ENCODE peak calls at places on chromosomes 1 and 21, in nine cellular contexts. One of them, this sample, is unnamed.

GRCh38 chr1:90835172-90835660 is 118.1 kb upstream of the BARHL2 start:
- DNase-seq in pancreas: no peak
- DNase-seq in naive thymus-derived CD4-positive, alpha-beta T cell: no peak
- DNase-seq in Peyer's patch: no peak
- DNase-seq in upper lobe of right lung: no peak
- DNase-seq in endothelial cell of umbilical vein: no peak
- DNase-seq in esophagus squamous epithelium: no peak
- DNase-seq in heart left ventricle: no peak
- DNase-seq in GM23248: peak; percentile 47
- DNase-seq in this sample: no peak

GRCh38 chr21:42219606-42220137 is 732 bp downstream of the ABCG1 start:
- DNase-seq in pancreas: no peak
- DNase-seq in naive thymus-derived CD4-positive, alpha-beta T cell: no peak
- DNase-seq in Peyer's patch: peak; percentile 64
- DNase-seq in upper lobe of right lung: peak; percentile 78
- DNase-seq in endothelial cell of umbilical vein: no peak
- DNase-seq in esophagus squamous epithelium: no peak
- DNase-seq in heart left ventricle: peak; percentile 55
- DNase-seq in GM23248: peak; percentile 28
- DNase-seq in this sample: no peak

GRCh38 chr1:174160109-174160473 is 771 bp downstream of the RABGAP1L start:
- DNase-seq in pancreas: peak; percentile 50
- DNase-seq in naive thymus-derived CD4-positive, alpha-beta T cell: no peak
- DNase-seq in Peyer's patch: peak; percentile 88
- DNase-seq in upper lobe of right lung: peak; percentile 72
- DNase-seq in endothelial cell of umbilical vein: peak; percentile 32
- DNase-seq in esophagus squamous epithelium: no peak
- DNase-seq in heart left ventricle: peak; percentile 68
- DNase-seq in GM23248: peak; percentile 81
- DNase-seq in this sample: no peak

GRCh38 chr1:30778156-30778978 is 20.8 kb upstream of the LAPTM5 start:
- DNase-seq in pancreas: no peak
- DNase-seq in naive thymus-derived CD4-positive, alpha-beta T cell: no peak
- DNase-seq in Peyer's patch: no peak
- DNase-seq in upper lobe of right lung: no peak
- DNase-seq in endothelial cell of umbilical vein: peak; percentile 72
- DNase-seq in esophagus squamous epithelium: no peak
- DNase-seq in heart left ventricle: peak; percentile 65
- DNase-seq in GM23248: peak; percentile 66
- DNase-seq in this sample: no peak

GRCh38 chr21:36487641-36488307 is 7.9 kb upstream of the CLDN14 start:
- DNase-seq in pancreas: peak; percentile 30
- DNase-seq in naive thymus-derived CD4-positive, alpha-beta T cell: no peak
- DNase-seq in Peyer's patch: no peak
- DNase-seq in upper lobe of right lung: no peak
- DNase-seq in endothelial cell of umbilical vein: peak; percentile 73
- DNase-seq in esophagus squamous epithelium: no peak
- DNase-seq in heart left ventricle: no peak
- DNase-seq in GM23248: peak; percentile 17
- DNase-seq in this sample: no peak

GRCh38 chr1:1927751-1928150 is 8.7 kb upstream of the TMEM52 start:
- DNase-seq in pancreas: no peak
- DNase-seq in naive thymus-derived CD4-positive, alpha-beta T cell: no peak
- DNase-seq in Peyer's patch: no peak
- DNase-seq in upper lobe of right lung: no peak
- DNase-seq in endothelial cell of umbilical vein: no peak
- DNase-seq in esophagus squamous epithelium: no peak
- DNase-seq in heart left ventricle: no peak
- DNase-seq in GM23248: no peak
- DNase-seq in this sample: no peak

GRCh38 chr1:35557118-35557610 is at the start of gene KIAA0319L:
- DNase-seq in pancreas: peak; percentile 93
- DNase-seq in naive thymus-derived CD4-positive, alpha-beta T cell: peak; percentile 22
- DNase-seq in Peyer's patch: peak; percentile 94
- DNase-seq in upper lobe of right lung: peak; percentile 96
- DNase-seq in endothelial cell of umbilical vein: no peak
- DNase-seq in esophagus squamous epithelium: peak; percentile 74
- DNase-seq in heart left ventricle: peak; percentile 94
- DNase-seq in GM23248: peak; percentile 90
- DNase-seq in this sample: no peak

GRCh38 chr1:67084765-67085318 is 30.9 kb upstream of the SLC35D1 start:
- DNase-seq in pancreas: no peak
- DNase-seq in naive thymus-derived CD4-positive, alpha-beta T cell: no peak
- DNase-seq in Peyer's patch: no peak
- DNase-seq in upper lobe of right lung: no peak
- DNase-seq in endothelial cell of umbilical vein: no peak
- DNase-seq in esophagus squamous epithelium: no peak
- DNase-seq in heart left ventricle: no peak
- DNase-seq in GM23248: no peak
- DNase-seq in this sample: no peak

GRCh38 chr1:6386371-6386949 is 7.1 kb downstream of the ACOT7 start:
- DNase-seq in pancreas: no peak
- DNase-seq in naive thymus-derived CD4-positive, alpha-beta T cell: no peak
- DNase-seq in Peyer's patch: no peak
- DNase-seq in upper lobe of right lung: no peak
- DNase-seq in endothelial cell of umbilical vein: no peak
- DNase-seq in esophagus squamous epithelium: no peak
- DNase-seq in heart left ventricle: no peak
- DNase-seq in GM23248: no peak
- DNase-seq in this sample: no peak

GRCh38 chr1:33146038-33146437 is 35.8 kb downstream of the TRIM62 start:
- DNase-seq in pancreas: no peak
- DNase-seq in naive thymus-derived CD4-positive, alpha-beta T cell: no peak
- DNase-seq in Peyer's patch: no peak
- DNase-seq in upper lobe of right lung: no peak
- DNase-seq in endothelial cell of umbilical vein: no peak
- DNase-seq in esophagus squamous epithelium: no peak
- DNase-seq in heart left ventricle: no peak
- DNase-seq in GM23248: no peak
- DNase-seq in this sample: no peak

GRCh38 chr1:166145496-166145895 is 21.3 kb downstream of the FAM78B start:
- DNase-seq in pancreas: no peak
- DNase-seq in naive thymus-derived CD4-positive, alpha-beta T cell: no peak
- DNase-seq in Peyer's patch: no peak
- DNase-seq in upper lobe of right lung: no peak
- DNase-seq in endothelial cell of umbilical vein: no peak
- DNase-seq in esophagus squamous epithelium: no peak
- DNase-seq in heart left ventricle: no peak
- DNase-seq in GM23248: no peak
- DNase-seq in this sample: no peak

GRCh38 chr1:88876573-88877335 is 14.6 kb downstream of the GTF2B start:
- DNase-seq in pancreas: no peak
- DNase-seq in naive thymus-derived CD4-positive, alpha-beta T cell: no peak
- DNase-seq in Peyer's patch: no peak
- DNase-seq in upper lobe of right lung: no peak
- DNase-seq in endothelial cell of umbilical vein: no peak
- DNase-seq in esophagus squamous epithelium: no peak
- DNase-seq in heart left ventricle: no peak
- DNase-seq in GM23248: peak; percentile 20
- DNase-seq in this sample: no peak

GRCh38 chr1:17776426-17776825 is 21.3 kb downstream of the ACTL8 start:
- DNase-seq in pancreas: no peak
- DNase-seq in naive thymus-derived CD4-positive, alpha-beta T cell: no peak
- DNase-seq in Peyer's patch: no peak
- DNase-seq in upper lobe of right lung: no peak
- DNase-seq in endothelial cell of umbilical vein: no peak
- DNase-seq in esophagus squamous epithelium: no peak
- DNase-seq in heart left ventricle: no peak
- DNase-seq in GM23248: no peak
- DNase-seq in this sample: no peak

GRCh38 chr1:27099154-27099903 is 55.6 kb downstream of the SLC9A1 start:
- DNase-seq in pancreas: no peak
- DNase-seq in naive thymus-derived CD4-positive, alpha-beta T cell: no peak
- DNase-seq in Peyer's patch: no peak
- DNase-seq in upper lobe of right lung: peak; percentile 87
- DNase-seq in endothelial cell of umbilical vein: no peak
- DNase-seq in esophagus squamous epithelium: no peak
- DNase-seq in heart left ventricle: peak; percentile 89
- DNase-seq in GM23248: peak; percentile 98
- DNase-seq in this sample: no peak

GRCh38 chr1:228174482-228175315 is 9.1 kb downstream of the IBA57 start:
- DNase-seq in pancreas: no peak
- DNase-seq in naive thymus-derived CD4-positive, alpha-beta T cell: peak; percentile 58
- DNase-seq in Peyer's patch: peak; percentile 45
- DNase-seq in upper lobe of right lung: no peak
- DNase-seq in endothelial cell of umbilical vein: no peak
- DNase-seq in esophagus squamous epithelium: no peak
- DNase-seq in heart left ventricle: no peak
- DNase-seq in GM23248: peak; percentile 21
- DNase-seq in this sample: peak; percentile 58
- H3K4me3 ChIP-seq in pancreas: no peak overlapping the region
- H3K4me3 ChIP-seq in naive thymus-derived CD4-positive, alpha-beta T cell: no peak overlapping the region
- H3K4me3 ChIP-seq in Peyer's patch: peak overlapping the region; percentile 32
- H3K4me3 ChIP-seq in upper lobe of right lung: no peak overlapping the region
- H3K4me3 ChIP-seq in endothelial cell of umbilical vein: no peak overlapping the region
- H3K4me3 ChIP-seq in esophagus squamous epithelium: no peak overlapping the region
- H3K4me3 ChIP-seq in heart left ventricle: no peak overlapping the region
- H3K4me3 ChIP-seq in GM23248: no peak overlapping the region
- H3K4me3 ChIP-seq in this sample: no peak overlapping the region

GRCh38 chr1:202908998-202909397 is 18.0 kb downstream of the KLHL12 start:
- DNase-seq in pancreas: no peak
- DNase-seq in naive thymus-derived CD4-positive, alpha-beta T cell: no peak
- DNase-seq in Peyer's patch: no peak
- DNase-seq in upper lobe of right lung: no peak
- DNase-seq in endothelial cell of umbilical vein: no peak
- DNase-seq in esophagus squamous epithelium: no peak
- DNase-seq in heart left ventricle: no peak
- DNase-seq in GM23248: no peak
- DNase-seq in this sample: no peak

GRCh38 chr1:202915146-202915545 is 11.9 kb downstream of the KLHL12 start:
- DNase-seq in pancreas: no peak
- DNase-seq in naive thymus-derived CD4-positive, alpha-beta T cell: no peak
- DNase-seq in Peyer's patch: no peak
- DNase-seq in upper lobe of right lung: no peak
- DNase-seq in endothelial cell of umbilical vein: no peak
- DNase-seq in esophagus squamous epithelium: no peak
- DNase-seq in heart left ventricle: no peak
- DNase-seq in GM23248: no peak
- DNase-seq in this sample: no peak

DNA sequence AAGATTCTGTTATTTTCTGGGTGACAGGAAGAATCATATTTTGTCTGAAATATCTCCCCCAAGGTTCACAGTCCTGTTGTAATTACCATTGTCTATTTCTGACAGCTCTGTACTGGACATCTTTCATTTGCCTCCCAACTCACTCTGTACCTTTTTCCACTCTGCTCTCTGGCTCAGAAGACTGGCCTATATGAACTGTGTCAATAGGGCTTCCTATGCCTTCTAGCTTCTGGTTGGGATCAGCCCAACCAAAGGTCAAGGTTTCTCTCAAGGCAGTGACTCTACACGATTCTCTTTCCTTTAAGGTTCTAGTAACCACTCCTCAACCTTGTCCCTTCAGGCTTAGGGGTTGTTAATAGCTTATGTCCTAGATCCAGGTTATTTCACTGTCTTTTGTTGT is 17.5 kb downstream of the KLHL12 start:
- DNase-seq in pancreas: no peak
- DNase-seq in naive thymus-derived CD4-positive, alpha-beta T cell: no peak
- DNase-seq in Peyer's patch: no peak
- DNase-seq in upper lobe of right lung: no peak
- DNase-seq in endothelial cell of umbilical vein: no peak
- DNase-seq in esophagus squamous epithelium: no peak
- DNase-seq in heart left ventricle: no peak
- DNase-seq in GM23248: no peak
- DNase-seq in this sample: no peak
- H3K36me3 ChIP-seq in pancreas: peaks cover 22% of the 10 kb centered on the region
- H3K36me3 ChIP-seq in naive thymus-derived CD4-positive, alpha-beta T cell: peaks cover 14% of the 10 kb centered on the region
- H3K36me3 ChIP-seq in Peyer's patch: no peaks in the 10 kb centered on the region
- H3K36me3 ChIP-seq in upper lobe of right lung: peaks cover 90% of the 10 kb centered on the region
- H3K36me3 ChIP-seq in endothelial cell of umbilical vein: peaks cover 4% of the 10 kb centered on the region
- H3K36me3 ChIP-seq in esophagus squamous epithelium: no peaks in the 10 kb centered on the region
- H3K36me3 ChIP-seq in heart left ventricle: no peaks in the 10 kb centered on the region
- H3K36me3 ChIP-seq in GM23248: peaks cover 59% of the 10 kb centered on the region
- H3K36me3 ChIP-seq in this sample: peaks cover 58% of the 10 kb centered on the region

DNA sequence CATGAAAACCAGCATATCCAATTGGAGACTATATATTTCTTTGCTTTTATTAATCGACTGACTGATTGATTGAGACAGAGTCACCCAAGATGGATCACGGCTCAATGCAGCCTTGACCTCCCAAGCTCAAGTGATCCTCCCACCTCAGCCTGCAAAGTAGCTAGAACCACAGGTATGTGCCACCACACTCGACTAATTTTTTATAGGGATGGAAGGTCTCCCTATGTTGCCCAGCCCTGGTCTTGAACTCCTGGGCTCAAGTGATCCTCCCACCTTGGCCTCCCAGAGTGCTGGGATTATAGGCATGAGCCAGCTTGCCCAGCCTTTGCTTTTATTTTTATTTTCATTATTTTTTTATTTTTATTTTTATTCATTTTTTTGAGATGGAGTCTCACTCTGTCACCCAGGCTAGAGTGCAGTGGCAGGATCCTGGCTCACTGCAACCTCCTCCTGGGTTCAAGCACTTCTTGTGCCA is 5.4 kb downstream of the SPEN start:
- DNase-seq in pancreas: no peak
- DNase-seq in naive thymus-derived CD4-positive, alpha-beta T cell: no peak
- DNase-seq in Peyer's patch: no peak
- DNase-seq in upper lobe of right lung: no peak
- DNase-seq in endothelial cell of umbilical vein: no peak
- DNase-seq in esophagus squamous epithelium: no peak
- DNase-seq in heart left ventricle: no peak
- DNase-seq in GM23248: no peak
- DNase-seq in this sample: no peak
- H3K4me3 ChIP-seq in pancreas: no peak overlapping the region
- H3K4me3 ChIP-seq in naive thymus-derived CD4-positive, alpha-beta T cell: no peak overlapping the region
- H3K4me3 ChIP-seq in Peyer's patch: no peak overlapping the region
- H3K4me3 ChIP-seq in upper lobe of right lung: no peak overlapping the region
- H3K4me3 ChIP-seq in endothelial cell of umbilical vein: no peak overlapping the region
- H3K4me3 ChIP-seq in esophagus squamous epithelium: no peak overlapping the region
- H3K4me3 ChIP-seq in heart left ventricle: no peak overlapping the region
- H3K4me3 ChIP-seq in GM23248: no peak overlapping the region
- H3K4me3 ChIP-seq in this sample: no peak overlapping the region

GRCh38 chr21:38823737-38824123 is 18.0 kb downstream of the ETS2 start:
- DNase-seq in pancreas: no peak
- DNase-seq in naive thymus-derived CD4-positive, alpha-beta T cell: no peak
- DNase-seq in Peyer's patch: no peak
- DNase-seq in upper lobe of right lung: no peak
- DNase-seq in endothelial cell of umbilical vein: peak; percentile 69
- DNase-seq in esophagus squamous epithelium: no peak
- DNase-seq in heart left ventricle: no peak
- DNase-seq in GM23248: no peak
- DNase-seq in this sample: no peak

GRCh38 chr21:38821959-38822682 is 16.4 kb downstream of the ETS2 start:
- DNase-seq in pancreas: no peak
- DNase-seq in naive thymus-derived CD4-positive, alpha-beta T cell: no peak
- DNase-seq in Peyer's patch: no peak
- DNase-seq in upper lobe of right lung: peak; percentile 64
- DNase-seq in endothelial cell of umbilical vein: no peak
- DNase-seq in esophagus squamous epithelium: no peak
- DNase-seq in heart left ventricle: no peak
- DNase-seq in GM23248: no peak
- DNase-seq in this sample: no peak

GRCh38 chr21:38821248-38821647 is 15.5 kb downstream of the ETS2 start:
- DNase-seq in pancreas: no peak
- DNase-seq in naive thymus-derived CD4-positive, alpha-beta T cell: no peak
- DNase-seq in Peyer's patch: no peak
- DNase-seq in upper lobe of right lung: no peak
- DNase-seq in endothelial cell of umbilical vein: no peak
- DNase-seq in esophagus squamous epithelium: no peak
- DNase-seq in heart left ventricle: no peak
- DNase-seq in GM23248: no peak
- DNase-seq in this sample: no peak

GRCh38 chr21:38824124-38824822 is 18.5 kb downstream of the ETS2 start:
- DNase-seq in pancreas: no peak
- DNase-seq in naive thymus-derived CD4-positive, alpha-beta T cell: no peak
- DNase-seq in Peyer's patch: peak; percentile 78
- DNase-seq in upper lobe of right lung: no peak
- DNase-seq in endothelial cell of umbilical vein: peak; percentile 14
- DNase-seq in esophagus squamous epithelium: no peak
- DNase-seq in heart left ventricle: no peak
- DNase-seq in GM23248: peak; percentile 75
- DNase-seq in this sample: no peak

GRCh38 chr21:38822754-38823374 is 17.1 kb downstream of the ETS2 start:
- DNase-seq in pancreas: no peak
- DNase-seq in naive thymus-derived CD4-positive, alpha-beta T cell: no peak
- DNase-seq in Peyer's patch: no peak
- DNase-seq in upper lobe of right lung: no peak
- DNase-seq in endothelial cell of umbilical vein: peak; percentile 11
- DNase-seq in esophagus squamous epithelium: no peak
- DNase-seq in heart left ventricle: no peak
- DNase-seq in GM23248: no peak
- DNase-seq in this sample: no peak
- H3K36me3 ChIP-seq in pancreas: peaks cover 20% of the 10 kb centered on the region
- H3K36me3 ChIP-seq in naive thymus-derived CD4-positive, alpha-beta T cell: peaks cover 30% of the 10 kb centered on the region
- H3K36me3 ChIP-seq in Peyer's patch: no peaks in the 10 kb centered on the region
- H3K36me3 ChIP-seq in upper lobe of right lung: peaks cover 71% of the 10 kb centered on the region
- H3K36me3 ChIP-seq in endothelial cell of umbilical vein: peaks cover 53% of the 10 kb centered on the region
- H3K36me3 ChIP-seq in esophagus squamous epithelium: peaks cover 43% of the 10 kb centered on the region
- H3K36me3 ChIP-seq in heart left ventricle: peaks cover 2% of the 10 kb centered on the region
- H3K36me3 ChIP-seq in GM23248: peaks cover 36% of the 10 kb centered on the region
- H3K36me3 ChIP-seq in this sample: peaks cover 61% of the 10 kb centered on the region